ENCODE peak calls at places on chromosome 6, in four cellular contexts. D, S, C and Y are unnamed samples.

GRCh38 chr6:89122625-89123024 is 4.8 kb upstream of the SRSF12 start:
- DNase-seq in D (peak), S (no peak), C (no peak), Y (no peak)

GRCh38 chr6:34059914-34060313 is 86.0 kb downstream of the GRM4 start:
- DNase-seq in D (no peak), S (no peak), C (no peak), Y (no peak)

GRCh38 chr6:22910370-22910769 is 341.0 kb downstream of the HDGFL1 start:
- DNase-seq in D (no peak), S (no peak), C (no peak), Y (no peak)

GRCh38 chr6:131914967-131915751 is 36.0 kb downstream of the CCN2 start:
- DNase-seq in D (peak), S (no peak), C (peak), Y (peak)

GRCh38 chr6:163711615-163712568 is 297.4 kb downstream of the QKI start:
- DNase-seq in D (peak), S (no peak), C (peak), Y (no peak)

GRCh38 chr6:155889405-155889804 is 433.8 kb upstream of the NOX3 start:
- DNase-seq in D (no peak), S (no peak), C (no peak), Y (no peak)

GRCh38 chr6:10692965-10693538 is 1.4 kb downstream of the C6orf52 start:
- DNase-seq in D (no peak), S (no peak), C (no peak), Y (no peak)

GRCh38 chr6:14972379-14973067 is 273.3 kb upstream of the JARID2 start:
- DNase-seq in D (no peak), S (no peak), C (no peak), Y (no peak)

GRCh38 chr6:104896914-104897313 is 37.2 kb upstream of the HACE1 start:
- DNase-seq in D (no peak), S (no peak), C (no peak), Y (no peak)

GRCh38 chr6:170262481-170263088 is 28.3 kb downstream of the DLL1 start:
- DNase-seq in D (no peak), S (no peak), C (no peak), Y (no peak)

GRCh38 chr6:122461885-122462284 is 9.7 kb downstream of the SERINC1 start:
- DNase-seq in D (no peak), S (no peak), C (no peak), Y (no peak)

GRCh38 chr6:43962458-43962857 is 164.8 kb downstream of the MRPL14 start:
- DNase-seq in D (no peak), S (no peak), C (no peak), Y (no peak)

GRCh38 chr6:111938710-111939109 is 65.5 kb upstream of the FYN start:
- DNase-seq in D (peak), S (no peak), C (no peak), Y (no peak)

GRCh38 chr6:47479156-47479541 is 1.6 kb downstream of the CD2AP start:
- DNase-seq in D (no peak), S (no peak), C (no peak), Y (no peak)

GRCh38 chr6:166440729-166441128 is 58.0 kb upstream of the MPC1 start:
- DNase-seq in D (no peak), S (no peak), C (no peak), Y (no peak)

GRCh38 chr6:10621227-10621626 is 73.2 kb downstream of the C6orf52 start:
- DNase-seq in D (no peak), S (no peak), C (no peak), Y (no peak)

GRCh38 chr6:146948790-146949342 is 255.4 kb upstream of the STXBP5 start:
- DNase-seq in D (no peak), S (no peak), C (no peak), Y (no peak)

GRCh38 chr6:142300758-142301251 is 1.0 kb upstream of the ADGRG6 start:
- DNase-seq in D (peak), S (no peak), C (no peak), Y (no peak)

GRCh38 chr6:3194535-3195376 is 32.7 kb downstream of the TUBB2B start:
- DNase-seq in D (no peak), S (peak), C (no peak), Y (no peak)

GRCh38 chr6:107670792-107671199 is 153.3 kb downstream of the SCML4 start:
- DNase-seq in D (no peak), S (no peak), C (peak), Y (no peak)

GRCh38 chr6:139625998-139626975 is 251.8 kb upstream of the CITED2 start:
- DNase-seq in D (peak), S (no peak), C (no peak), Y (no peak)

GRCh38 chr6:30231067-30231466 is 17.9 kb upstream of the TRIM26 start:
- DNase-seq in D (no peak), S (no peak), C (no peak), Y (no peak)

GRCh38 chr6:31197559-31198305 is 27.2 kb upstream of the POU5F1 start:
- DNase-seq in D (peak), S (peak), C (peak), Y (peak)

GRCh38 chr6:121652726-121653623 is 217.5 kb downstream of the GJA1 start:
- DNase-seq in D (no peak), S (no peak), C (no peak), Y (no peak)

GRCh38 chr6:6811151-6812002 is 222.9 kb downstream of the LY86 start:
- DNase-seq in D (peak), S (peak), C (no peak), Y (no peak)

GRCh38 chr6:31871068-31871659 is 7.6 kb downstream of the SLC44A4 start:
- DNase-seq in D (no peak), S (no peak), C (no peak), Y (no peak)

GRCh38 chr6:53768636-53769035 is 26.2 kb upstream of the LRRC1 start:
- DNase-seq in D (no peak), S (no peak), C (no peak), Y (no peak)

GRCh38 chr6:36803908-36804307 is 35.3 kb downstream of the CPNE5 start:
- DNase-seq in D (no peak), S (no peak), C (no peak), Y (no peak)

GRCh38 chr6:11434565-11435326 is 102.8 kb upstream of the TMEM170B start:
- DNase-seq in D (peak), S (no peak), C (no peak), Y (no peak)

GRCh38 chr6:154197176-154197850 is 158.3 kb downstream of the OPRM1 start:
- DNase-seq in D (no peak), S (no peak), C (no peak), Y (no peak)

GRCh38 chr6:168117942-168118341 is 38.9 kb upstream of the FRMD1 start:
- DNase-seq in D (no peak), S (peak), C (no peak), Y (no peak)

GRCh38 chr6:113980937-113981554 is 10.1 kb upstream of the HDAC2 start:
- DNase-seq in D (peak), S (no peak), C (no peak), Y (peak)

GRCh38 chr6:32867022-32867477 is 13.1 kb downstream of the PSMB9 start:
- DNase-seq in D (no peak), S (no peak), C (no peak), Y (no peak)

GRCh38 chr6:143504369-143504768 is 7.2 kb downstream of the FUCA2 start:
- DNase-seq in D (no peak), S (no peak), C (no peak), Y (no peak)

GRCh38 chr6:89311853-89312531 is 3.1 kb downstream of the GABRR2 start:
- DNase-seq in D (peak), S (peak), C (no peak), Y (no peak)

GRCh38 chr6:53793318-53793975 is 1.4 kb upstream of the LRRC1 start:
- DNase-seq in D (peak), S (peak), C (no peak), Y (no peak)

DNA sequence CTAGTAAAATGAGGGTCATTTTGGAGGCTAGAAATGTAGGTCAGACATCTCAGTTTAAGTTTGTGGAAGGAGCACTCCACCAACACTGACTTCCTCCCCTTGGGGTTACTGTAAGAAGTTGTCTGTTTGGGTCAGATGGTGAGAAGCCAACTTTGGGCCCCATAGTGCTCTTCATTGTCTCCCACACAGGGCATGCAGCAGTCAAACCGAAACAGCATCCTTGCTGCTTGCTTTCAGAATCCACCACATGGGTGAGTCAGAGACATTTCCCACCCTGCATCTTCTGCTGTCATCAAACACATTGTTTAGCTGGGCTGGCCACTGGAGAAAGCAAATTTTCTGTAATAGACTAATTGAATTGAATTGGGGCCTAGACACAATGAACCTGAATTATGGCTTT is 16.8 kb downstream of the IL17F start:
- DNase-seq in D (no peak), S (no peak), C (peak), Y (no peak)
- TF ChIP-seq HDAC6 in D (no peak), S (no peak), C (no peak), Y (no peak)

DNA sequence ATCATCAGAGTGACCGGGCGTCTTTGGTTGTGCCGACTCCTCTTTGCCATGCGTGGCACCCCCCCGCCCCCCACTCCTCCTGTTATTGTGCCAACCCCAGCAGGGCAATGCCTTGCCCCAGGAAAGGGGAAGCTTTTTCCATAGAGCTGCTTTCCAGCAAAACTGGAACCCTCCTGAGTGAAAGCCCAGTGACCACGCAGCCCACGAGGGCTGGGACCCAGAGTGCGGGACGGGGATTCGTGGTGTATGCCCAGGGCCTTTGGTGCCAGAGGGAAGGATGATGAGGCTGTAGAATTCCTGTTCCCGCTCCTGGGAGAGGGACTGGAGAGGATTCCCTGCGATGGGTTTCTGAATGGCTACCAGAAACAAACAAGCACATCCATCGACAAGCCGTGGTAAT is 116.8 kb upstream of the BACH2 start:
- DNase-seq in D (no peak), S (no peak), C (no peak), Y (no peak)
- H3K4me3 ChIP-seq in D (no peak), S (no peak), C (no peak), Y (no peak)

GRCh38 chr6:4803343-4803744 is 27.1 kb downstream of the CDYL start:
- DNase-seq in D (no peak), S (no peak), C (no peak), Y (no peak)
- H3K4me2 ChIP-seq in D (peak), S (no peak), C (peak), Y (no peak)

DNA sequence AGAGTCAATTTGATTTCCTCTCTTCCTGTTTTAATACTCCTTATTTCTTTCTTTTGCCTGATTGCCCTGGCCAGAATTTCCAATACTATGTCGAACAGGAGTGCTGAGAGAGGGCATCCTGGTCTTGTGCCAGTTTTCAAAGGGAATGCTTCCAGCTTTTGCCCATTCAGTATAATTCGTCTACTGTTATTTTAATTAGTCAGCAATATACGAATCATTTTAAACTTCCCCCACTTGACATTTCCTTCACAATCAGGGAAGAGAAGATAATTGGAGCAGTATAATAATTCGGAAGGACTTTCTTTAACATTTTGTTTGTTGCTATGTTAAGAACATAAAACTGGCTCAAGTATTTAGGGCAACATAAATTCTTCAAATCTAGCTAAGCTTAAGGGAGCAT is 860.3 kb upstream of the SLC35B3 start:
- DNase-seq in D (no peak), S (no peak), C (no peak), Y (no peak)
- TF ChIP-seq HDAC6 in D (no peak), S (no peak), C (no peak), Y (no peak)

GRCh38 chr6:26271640-26272090 is 93.3 kb upstream of the BTN3A2 start:
- DNase-seq in D (no peak), S (no peak), C (no peak), Y (no peak)

GRCh38 chr6:26270121-26270861 is 94.7 kb upstream of the BTN3A2 start:
- DNase-seq in D (no peak), S (no peak), C (no peak), Y (no peak)

GRCh38 chr6:26269406-26270120 is 95.4 kb upstream of the BTN3A2 start:
- DNase-seq in D (no peak), S (no peak), C (no peak), Y (no peak)

GRCh38 chr6:26272171-26272631 is 92.8 kb upstream of the BTN3A2 start:
- DNase-seq in D (no peak), S (peak), C (no peak), Y (no peak)

GRCh38 chr6:26270903-26271639 is 93.9 kb upstream of the BTN3A2 start:
- DNase-seq in D (no peak), S (peak), C (peak), Y (no peak)
- H3K4me3 ChIP-seq in D (no peak), S (peak), C (peak), Y (no peak)

GRCh38 chr6:150176152-150176551 is 33.3 kb downstream of the PPP1R14C start:
- DNase-seq in D (no peak), S (no peak), C (no peak), Y (no peak)

GRCh38 chr6:150177260-150178246 is 34.7 kb downstream of the PPP1R14C start:
- DNase-seq in D (peak), S (no peak), C (no peak), Y (no peak)

GRCh38 chr6:150176659-150177058 is 33.8 kb downstream of the PPP1R14C start:
- DNase-seq in D (no peak), S (no peak), C (no peak), Y (no peak)

GRCh38 chr6:150172929-150173328 is 30.1 kb downstream of the PPP1R14C start:
- DNase-seq in D (no peak), S (no peak), C (no peak), Y (no peak)

DNA sequence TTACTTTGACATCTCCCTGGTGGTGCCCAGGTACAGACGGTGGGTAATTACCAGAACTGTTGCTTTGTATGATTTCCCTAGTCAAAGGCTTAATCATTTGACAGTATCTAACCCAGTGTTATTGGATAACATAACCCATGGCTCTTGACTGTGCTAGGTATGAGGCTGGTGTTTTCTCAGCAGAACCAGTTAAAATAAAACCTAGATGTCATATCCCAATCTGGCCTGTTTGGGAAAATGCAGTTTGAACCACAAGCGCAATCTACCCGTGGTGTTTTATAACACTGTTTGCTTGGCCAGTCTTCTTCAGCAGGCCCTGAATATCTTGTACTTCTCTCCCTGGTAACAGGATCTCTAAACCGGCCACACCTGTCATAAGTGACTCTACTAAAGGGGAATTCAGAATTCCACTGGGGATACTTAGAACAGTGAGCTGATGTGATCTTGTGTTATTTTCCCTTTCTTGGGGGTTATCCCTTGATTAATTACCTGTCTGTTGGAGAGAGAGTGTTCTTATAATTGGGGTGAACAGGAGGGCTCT is 32.8 kb downstream of the PPP1R14C start:
- DNase-seq in D (no peak), S (no peak), C (no peak), Y (no peak)
- H3K4me2 ChIP-seq in D (no peak), S (no peak), C (no peak), Y (no peak)

GRCh38 chr6:1586861-1587450 is 22.8 kb upstream of the FOXC1 start:
- DNase-seq in D (no peak), S (peak), C (no peak), Y (no peak)
- TF ChIP-seq HDAC6 in D (no peak), S (no peak), C (no peak), Y (no peak)

DNA sequence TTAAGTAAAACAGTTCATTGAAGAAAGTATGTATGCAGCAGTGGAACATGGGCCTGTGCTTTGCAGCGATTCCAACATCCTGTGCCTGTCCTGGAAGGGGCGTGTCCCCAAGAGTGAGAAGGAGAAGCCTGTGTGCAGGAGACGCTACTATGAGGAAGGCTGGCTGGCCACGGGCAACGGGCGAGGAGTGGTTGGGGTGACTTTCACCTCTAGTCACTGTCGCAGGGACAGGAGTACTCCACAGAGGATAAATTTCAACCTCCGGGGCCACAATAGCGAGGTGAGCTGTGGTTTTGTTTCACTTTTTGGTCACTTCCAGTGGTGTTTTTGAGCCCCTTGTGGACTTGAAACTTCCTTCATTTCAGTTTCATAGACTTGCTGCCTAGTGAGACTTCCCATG is 1.7 kb downstream of the TULP4 start:
- DNase-seq in D (no peak), S (no peak), C (no peak), Y (no peak)
- H3K4me3 ChIP-seq in D (no peak), S (no peak), C (peak), Y (no peak)